ENCODE peak calls at places on chromosomes 7 and 10, in four cellular contexts. Q, I, S and G are unnamed samples.

GRCh38 chr10:13904053-13904452 is 317.3 kb downstream of the PRPF18 start:
- DNase-seq in Q (no peak), I (no peak), S (no peak), G (no peak)

GRCh38 chr10:87752571-87752970 is 65.5 kb downstream of the ATAD1 start:
- DNase-seq in Q (no peak), I (peak), S (no peak), G (no peak)

GRCh38 chr10:91642831-91643692 is 10.2 kb upstream of the PPP1R3C start:
- DNase-seq in Q (no peak), I (peak), S (no peak), G (no peak)

GRCh38 chr10:62851449-62851848 is 35.3 kb upstream of the EGR2 start:
- DNase-seq in Q (peak), I (peak), S (peak), G (peak)

GRCh38 chr10:49325916-49326783 is 27.2 kb downstream of the C10orf71 start:
- DNase-seq in Q (no peak), I (no peak), S (peak), G (no peak)

GRCh38 chr10:76397957-76398665 is 966.7 kb downstream of the LRMDA start:
- DNase-seq in Q (no peak), I (no peak), S (no peak), G (no peak)

GRCh38 chr7:91582799-91583230 is 297.7 kb downstream of the MTERF1 start:
- DNase-seq in Q (peak), I (no peak), S (no peak), G (peak)

GRCh38 chr7:90225181-90225580 is 13.6 kb downstream of the STEAP2 start:
- DNase-seq in Q (no peak), I (no peak), S (no peak), G (no peak)

GRCh38 chr10:124539935-124540641 is 78.5 kb downstream of the LHPP start:
- DNase-seq in Q (peak), I (peak), S (peak), G (peak)

GRCh38 chr7:125563964-125564529 is 634.4 kb upstream of the POT1 start:
- DNase-seq in Q (peak), I (no peak), S (no peak), G (peak)

GRCh38 chr10:30062090-30062489 is 2.7 kb upstream of the JCAD start:
- DNase-seq in Q (no peak), I (peak), S (no peak), G (no peak)

GRCh38 chr7:139730746-139731612 is 46.8 kb downstream of the HIPK2 start:
- DNase-seq in Q (no peak), I (peak), S (no peak), G (no peak)

GRCh38 chr7:139777948-139778841 is at the start of gene HIPK2:
- DNase-seq in Q (peak), I (peak), S (peak), G (peak)

GRCh38 chr7:39733881-39734571 is 110.7 kb downstream of the RALA start:
- DNase-seq in Q (no peak), I (peak), S (no peak), G (peak)

GRCh38 chr10:91140995-91141549 is 79.4 kb upstream of the PCGF5 start:
- DNase-seq in Q (no peak), I (no peak), S (no peak), G (no peak)

GRCh38 chr10:44733743-44734488 is 177.2 kb upstream of the TMEM72 start:
- DNase-seq in Q (no peak), I (no peak), S (no peak), G (peak)

GRCh38 chr10:9427208-9427607 is 1372.7 kb downstream of the GATA3 start:
- DNase-seq in Q (no peak), I (no peak), S (no peak), G (no peak)

GRCh38 chr10:104120061-104120460 is 1.9 kb upstream of the SFR1 start:
- DNase-seq in Q (no peak), I (no peak), S (no peak), G (no peak)

GRCh38 chr10:76202777-76203176 is 771.4 kb downstream of the LRMDA start:
- DNase-seq in Q (no peak), I (peak), S (no peak), G (no peak)

GRCh38 chr7:2313450-2314208 is 612 bp downstream of the SNX8 start:
- DNase-seq in Q (no peak), I (no peak), S (no peak), G (peak)
- H2BK120ac ChIP-seq in Q (no peak), I (no peak), S (no peak), G (no peak)

GRCh38 chr7:14303536-14303935 is 314.1 kb upstream of the ETV1 start:
- DNase-seq in Q (no peak), I (no peak), S (no peak), G (peak)
- H3K56ac ChIP-seq in Q (no peak), I (no peak), S (no peak), G (no peak)

GRCh38 chr7:135715673-135716072 is 12.3 kb downstream of the SLC13A4 start:
- DNase-seq in Q (no peak), I (no peak), S (no peak), G (no peak)
- H2BK120ac ChIP-seq in Q (no peak), I (peak), S (no peak), G (no peak)

DNA sequence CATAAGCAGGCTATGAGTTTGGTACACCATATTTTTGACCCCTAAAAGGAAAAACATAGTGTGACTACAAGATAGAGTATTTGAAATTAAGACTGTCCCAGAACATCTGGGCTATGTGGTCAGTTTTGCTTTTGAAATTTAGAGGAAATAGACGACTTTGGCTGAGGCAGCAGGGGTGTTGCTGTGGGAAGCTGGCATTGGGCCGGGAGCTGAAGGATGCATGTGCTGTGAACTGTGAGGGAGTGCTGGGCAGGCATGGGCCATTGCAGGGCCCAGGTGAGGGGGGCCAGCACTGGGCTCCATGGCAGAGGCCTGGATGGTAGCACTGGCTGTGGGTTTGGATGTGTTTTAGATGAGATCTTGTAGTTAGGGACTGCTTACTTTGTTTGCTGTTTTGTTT is 168.3 kb downstream of the BMPER start:
- DNase-seq in Q (no peak), I (no peak), S (no peak), G (no peak)
- H3K56ac ChIP-seq in Q (no peak), I (no peak), S (no peak), G (no peak)

GRCh38 chr10:21385996-21386620 is 139.4 kb downstream of the SKIDA1 start:
- DNase-seq in Q (no peak), I (no peak), S (no peak), G (peak)
- H2BK120ac ChIP-seq in Q (no peak), I (no peak), S (peak), G (no peak)